ENCODE peak calls at places on chromosomes 5 and 9, in six cellular contexts. One of them, this sample, is unnamed.

GRCh38 chr5:55176176-55176818 is 3.3 kb upstream of the CDC20B start:
- DNase-seq in brain microvascular endothelial cell: no peak
- DNase-seq in ovary: peak; percentile 10
- DNase-seq in GM23338: peak; percentile 93
- DNase-seq in fibroblast of villous mesenchyme: peak; percentile 24
- DNase-seq in fibroblast of lung: peak; percentile 14
- DNase-seq in this sample: no peak

GRCh38 chr9:93245437-93245970 is 61.6 kb downstream of the WNK2 start:
- DNase-seq in brain microvascular endothelial cell: no peak
- DNase-seq in ovary: no peak
- DNase-seq in GM23338: no peak
- DNase-seq in fibroblast of villous mesenchyme: no peak
- DNase-seq in fibroblast of lung: no peak
- DNase-seq in this sample: no peak

GRCh38 chr5:107395632-107396350 is 274.9 kb downstream of the EFNA5 start:
- DNase-seq in brain microvascular endothelial cell: no peak
- DNase-seq in ovary: no peak
- DNase-seq in GM23338: no peak
- DNase-seq in fibroblast of villous mesenchyme: no peak
- DNase-seq in fibroblast of lung: no peak
- DNase-seq in this sample: no peak

GRCh38 chr5:59274130-59274529 is 619.4 kb downstream of the PDE4D start:
- DNase-seq in brain microvascular endothelial cell: no peak
- DNase-seq in ovary: no peak
- DNase-seq in GM23338: no peak
- DNase-seq in fibroblast of villous mesenchyme: no peak
- DNase-seq in fibroblast of lung: no peak
- DNase-seq in this sample: no peak

GRCh38 chr9:74498616-74499095 is 1.5 kb downstream of the RORB start:
- DNase-seq in brain microvascular endothelial cell: no peak
- DNase-seq in ovary: no peak
- DNase-seq in GM23338: peak; percentile 39
- DNase-seq in fibroblast of villous mesenchyme: no peak
- DNase-seq in fibroblast of lung: no peak
- DNase-seq in this sample: peak; percentile 41

GRCh38 chr5:35145671-35146317 is 84.5 kb downstream of the PRLR start:
- DNase-seq in brain microvascular endothelial cell: no peak
- DNase-seq in ovary: no peak
- DNase-seq in GM23338: no peak
- DNase-seq in fibroblast of villous mesenchyme: no peak
- DNase-seq in fibroblast of lung: no peak
- DNase-seq in this sample: no peak

GRCh38 chr5:127031147-127031862 is 947 bp upstream of the MARCHF3 start:
- DNase-seq in brain microvascular endothelial cell: no peak
- DNase-seq in ovary: peak; percentile 9
- DNase-seq in GM23338: peak; percentile 62
- DNase-seq in fibroblast of villous mesenchyme: no peak
- DNase-seq in fibroblast of lung: no peak
- DNase-seq in this sample: no peak

GRCh38 chr5:157651011-157651611 is 1.1 kb downstream of the SOX30 start:
- DNase-seq in brain microvascular endothelial cell: no peak
- DNase-seq in ovary: no peak
- DNase-seq in GM23338: no peak
- DNase-seq in fibroblast of villous mesenchyme: no peak
- DNase-seq in fibroblast of lung: no peak
- DNase-seq in this sample: no peak

GRCh38 chr5:131209506-131210191 is 38.9 kb downstream of the LYRM7 start:
- DNase-seq in brain microvascular endothelial cell: no peak
- DNase-seq in ovary: no peak
- DNase-seq in GM23338: peak; percentile 15
- DNase-seq in fibroblast of villous mesenchyme: no peak
- DNase-seq in fibroblast of lung: no peak
- DNase-seq in this sample: no peak

GRCh38 chr9:114694146-114694545 is 12.2 kb upstream of the TEX48 start:
- DNase-seq in brain microvascular endothelial cell: no peak
- DNase-seq in ovary: no peak
- DNase-seq in GM23338: no peak
- DNase-seq in fibroblast of villous mesenchyme: no peak
- DNase-seq in fibroblast of lung: no peak
- DNase-seq in this sample: no peak

GRCh38 chr5:97538916-97539315 is 355.9 kb upstream of the RIOK2 start:
- DNase-seq in brain microvascular endothelial cell: no peak
- DNase-seq in ovary: no peak
- DNase-seq in GM23338: no peak
- DNase-seq in fibroblast of villous mesenchyme: no peak
- DNase-seq in fibroblast of lung: no peak
- DNase-seq in this sample: no peak

GRCh38 chr9:38062498-38063362 is 6.3 kb downstream of the SHB start:
- DNase-seq in brain microvascular endothelial cell: peak; percentile 83
- DNase-seq in ovary: no peak
- DNase-seq in GM23338: no peak
- DNase-seq in fibroblast of villous mesenchyme: peak; percentile 93
- DNase-seq in fibroblast of lung: peak; percentile 51
- DNase-seq in this sample: no peak

GRCh38 chr9:78074385-78075291 is 43.0 kb upstream of the GNAQ start:
- DNase-seq in brain microvascular endothelial cell: no peak
- DNase-seq in ovary: no peak
- DNase-seq in GM23338: no peak
- DNase-seq in fibroblast of villous mesenchyme: no peak
- DNase-seq in fibroblast of lung: no peak
- DNase-seq in this sample: no peak

GRCh38 chr5:149745944-149746326 is 15.8 kb downstream of the PPARGC1B start:
- DNase-seq in brain microvascular endothelial cell: no peak
- DNase-seq in ovary: no peak
- DNase-seq in GM23338: no peak
- DNase-seq in fibroblast of villous mesenchyme: no peak
- DNase-seq in fibroblast of lung: no peak
- DNase-seq in this sample: no peak

GRCh38 chr5:143182901-143183820 is 220.3 kb downstream of the NR3C1 start:
- DNase-seq in brain microvascular endothelial cell: no peak
- DNase-seq in ovary: peak; percentile 15
- DNase-seq in GM23338: no peak
- DNase-seq in fibroblast of villous mesenchyme: peak; percentile 91
- DNase-seq in fibroblast of lung: no peak
- DNase-seq in this sample: no peak

GRCh38 chr5:78699565-78700143 is 51.1 kb upstream of the LHFPL2 start:
- DNase-seq in brain microvascular endothelial cell: peak; percentile 96
- DNase-seq in ovary: no peak
- DNase-seq in GM23338: no peak
- DNase-seq in fibroblast of villous mesenchyme: peak; percentile 86
- DNase-seq in fibroblast of lung: peak; percentile 81
- DNase-seq in this sample: no peak

GRCh38 chr5:126852104-126852531 is 75.2 kb downstream of the LMNB1 start:
- DNase-seq in brain microvascular endothelial cell: no peak
- DNase-seq in ovary: no peak
- DNase-seq in GM23338: peak; percentile 43
- DNase-seq in fibroblast of villous mesenchyme: no peak
- DNase-seq in fibroblast of lung: no peak
- DNase-seq in this sample: no peak

DNA sequence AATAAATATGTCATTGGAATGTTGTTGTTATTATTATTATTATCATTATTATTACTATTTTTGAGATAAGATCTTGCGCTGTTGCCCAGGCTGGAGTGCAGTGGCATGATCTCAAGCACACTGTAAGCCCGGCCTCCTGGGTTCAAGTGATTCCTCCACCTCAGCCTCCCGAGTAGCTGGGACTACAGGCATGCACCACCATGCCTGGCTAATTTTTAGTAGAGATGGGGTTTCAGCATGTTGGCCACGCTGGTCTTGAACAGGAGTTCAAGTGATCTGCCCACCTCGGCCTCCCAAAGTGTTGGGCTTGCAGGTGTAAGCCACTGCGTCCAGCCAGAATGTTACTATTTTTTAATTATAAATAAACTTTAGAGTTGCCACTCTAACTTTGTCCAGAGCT is 14.4 kb downstream of the ZNF462 start:
- DNase-seq in brain microvascular endothelial cell: no peak
- DNase-seq in ovary: no peak
- DNase-seq in GM23338: no peak
- DNase-seq in fibroblast of villous mesenchyme: no peak
- DNase-seq in fibroblast of lung: no peak
- DNase-seq in this sample: no peak
- TF ChIP-seq CTCF in brain microvascular endothelial cell: no peak
- TF ChIP-seq CTCF in ovary: no peak
- TF ChIP-seq CTCF in GM23338: no peak
- TF ChIP-seq CTCF in fibroblast of villous mesenchyme: no peak
- TF ChIP-seq CTCF in fibroblast of lung: no peak
- TF ChIP-seq CTCF in this sample: no peak

GRCh38 chr9:75623462-75623861 is 267.0 kb upstream of the PCSK5 start:
- DNase-seq in brain microvascular endothelial cell: no peak
- DNase-seq in ovary: no peak
- DNase-seq in GM23338: no peak
- DNase-seq in fibroblast of villous mesenchyme: no peak
- DNase-seq in fibroblast of lung: no peak
- DNase-seq in this sample: no peak
- TF ChIP-seq CTCF in brain microvascular endothelial cell: no peak
- TF ChIP-seq CTCF in ovary: no peak
- TF ChIP-seq CTCF in GM23338: peak; percentile 22
- TF ChIP-seq CTCF in fibroblast of villous mesenchyme: no peak
- TF ChIP-seq CTCF in fibroblast of lung: no peak
- TF ChIP-seq CTCF in this sample: no peak

GRCh38 chr5:17743580-17744435 is 109.5 kb downstream of the TAF11L14 start:
- DNase-seq in brain microvascular endothelial cell: peak; percentile 84
- DNase-seq in ovary: no peak
- DNase-seq in GM23338: no peak
- DNase-seq in fibroblast of villous mesenchyme: peak; percentile 7
- DNase-seq in fibroblast of lung: peak; percentile 44
- DNase-seq in this sample: no peak

GRCh38 chr5:17748196-17748595 is 113.9 kb downstream of the TAF11L14 start:
- DNase-seq in brain microvascular endothelial cell: no peak
- DNase-seq in ovary: no peak
- DNase-seq in GM23338: no peak
- DNase-seq in fibroblast of villous mesenchyme: no peak
- DNase-seq in fibroblast of lung: no peak
- DNase-seq in this sample: no peak
- TF ChIP-seq CTCF in brain microvascular endothelial cell: no peak
- TF ChIP-seq CTCF in ovary: no peak
- TF ChIP-seq CTCF in GM23338: no peak
- TF ChIP-seq CTCF in fibroblast of villous mesenchyme: no peak
- TF ChIP-seq CTCF in fibroblast of lung: no peak
- TF ChIP-seq CTCF in this sample: no peak

DNA sequence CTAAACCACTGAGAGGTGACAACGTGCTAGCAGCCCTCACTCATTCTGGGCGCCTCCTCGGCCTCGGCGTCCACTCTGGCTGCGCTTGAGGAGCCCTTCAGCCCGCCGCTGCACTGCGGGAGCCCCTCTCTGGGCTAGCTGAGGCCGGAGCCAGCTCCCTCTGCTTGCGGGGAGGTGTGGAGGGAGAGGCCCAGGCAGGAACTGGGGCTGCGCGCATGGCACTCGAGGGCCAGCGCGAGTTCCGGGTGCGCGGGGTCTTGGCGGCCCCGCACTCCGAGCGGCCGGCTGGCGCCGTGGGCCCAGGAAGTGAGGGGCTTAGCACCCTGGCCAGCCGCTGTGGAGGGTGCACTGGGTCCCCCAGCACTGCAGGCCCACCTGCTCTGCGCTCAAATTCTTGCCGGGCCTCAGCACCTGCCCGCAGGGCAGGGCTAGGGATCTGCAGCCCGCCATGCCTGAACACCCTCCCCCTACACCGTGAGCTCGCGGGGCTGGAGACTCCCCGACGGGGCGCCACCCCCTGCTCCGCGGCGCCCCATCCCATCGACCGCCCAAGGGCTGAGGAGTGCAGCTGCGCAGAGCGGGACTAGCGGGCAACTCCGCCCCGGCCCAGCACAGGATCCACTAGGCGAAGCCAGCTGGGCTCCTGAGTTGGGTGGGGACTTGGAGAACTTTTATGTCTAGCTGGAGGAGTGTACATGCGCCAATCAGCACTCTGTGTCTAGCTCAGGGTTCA is 11.8 kb upstream of the UBE2D2 start:
- DNase-seq in brain microvascular endothelial cell: no peak
- DNase-seq in ovary: no peak
- DNase-seq in GM23338: no peak
- DNase-seq in fibroblast of villous mesenchyme: no peak
- DNase-seq in fibroblast of lung: no peak
- DNase-seq in this sample: no peak
- TF ChIP-seq CTCF in brain microvascular endothelial cell: no peak
- TF ChIP-seq CTCF in ovary: no peak
- TF ChIP-seq CTCF in GM23338: no peak
- TF ChIP-seq CTCF in fibroblast of villous mesenchyme: no peak
- TF ChIP-seq CTCF in fibroblast of lung: no peak
- TF ChIP-seq CTCF in this sample: no peak

DNA sequence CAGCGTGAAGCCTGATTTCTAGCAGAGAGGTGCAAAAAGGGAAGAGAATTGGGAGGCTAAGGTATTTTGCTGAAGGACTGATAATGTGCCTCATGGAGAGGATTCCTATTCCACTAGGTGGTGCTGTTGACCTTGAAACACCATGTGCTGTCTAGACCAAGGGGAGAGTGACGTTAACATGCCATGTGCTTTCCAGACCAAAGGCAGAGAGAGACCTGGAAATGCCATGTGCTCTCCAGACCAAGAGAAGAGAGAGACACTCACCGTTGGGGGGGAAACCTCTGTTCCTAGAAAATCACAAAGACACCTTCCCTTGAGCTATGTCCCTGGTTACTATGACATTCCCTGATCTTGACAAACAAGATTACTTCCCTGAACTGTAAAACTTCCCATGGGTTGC is 286.0 kb upstream of the TUSC1 start:
- DNase-seq in brain microvascular endothelial cell: peak; percentile 73
- DNase-seq in ovary: no peak
- DNase-seq in GM23338: peak; percentile 92
- DNase-seq in fibroblast of villous mesenchyme: peak; percentile 49
- DNase-seq in fibroblast of lung: peak; percentile 73
- DNase-seq in this sample: no peak
- TF ChIP-seq CTCF in brain microvascular endothelial cell: peak; percentile 70
- TF ChIP-seq CTCF in ovary: no peak
- TF ChIP-seq CTCF in GM23338: peak; percentile 98
- TF ChIP-seq CTCF in fibroblast of villous mesenchyme: peak; percentile 44
- TF ChIP-seq CTCF in fibroblast of lung: peak; percentile 27
- TF ChIP-seq CTCF in this sample: peak; percentile 24

DNA sequence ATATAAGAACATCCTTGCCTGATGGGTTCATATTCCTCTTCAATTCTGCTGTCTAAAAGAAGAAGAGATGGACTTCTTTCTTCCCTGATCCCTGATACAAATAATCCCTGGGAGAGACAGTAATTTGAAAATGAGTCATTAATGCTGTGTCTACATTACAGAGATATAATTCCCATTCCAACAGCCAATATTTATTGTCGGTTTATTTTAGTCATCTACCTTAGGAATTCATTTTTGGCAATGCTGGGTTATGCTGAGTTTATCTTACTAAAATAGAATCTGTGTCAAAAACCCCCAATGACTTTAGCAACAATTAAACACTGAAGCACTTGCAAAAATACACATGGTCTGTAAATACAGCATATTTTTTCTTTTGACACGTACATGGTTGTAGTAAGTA is 23.9 kb downstream of the ZNF474 start:
- DNase-seq in brain microvascular endothelial cell: no peak
- DNase-seq in ovary: no peak
- DNase-seq in GM23338: no peak
- DNase-seq in fibroblast of villous mesenchyme: peak; percentile 69
- DNase-seq in fibroblast of lung: peak; percentile 75
- DNase-seq in this sample: no peak
- TF ChIP-seq CTCF in brain microvascular endothelial cell: no peak
- TF ChIP-seq CTCF in ovary: no peak
- TF ChIP-seq CTCF in GM23338: no peak
- TF ChIP-seq CTCF in fibroblast of villous mesenchyme: no peak
- TF ChIP-seq CTCF in fibroblast of lung: no peak
- TF ChIP-seq CTCF in this sample: no peak

This sample was measured in mesothelial cell of epicardium.